ENCODE peak calls at places on chromosomes 12 and 14, in seven cellular contexts. F is pancreas; E is tibial artery; S is CD8-positive, alpha-beta T cell; T is CD4-positive, alpha-beta T cell; M is H9; U is Panc1. J is an unnamed sample.

GRCh38 chr12:58629376-58629775 is 290.9 kb downstream of the LRIG3 start:
- DNase-seq in F (no peak), E (no peak), S (no peak), T (no peak), M (no peak), U (no peak), J (no peak)

GRCh38 chr14:75434557-75435248 is 6.9 kb downstream of the JDP2 start:
- DNase-seq in F (no peak), E (no peak), S (no peak), T (no peak), M (peak; percentile 19), U (no peak), J (no peak)

GRCh38 chr12:81077329-81077685 is 572 bp upstream of the ACSS3 start:
- DNase-seq in F (no peak), E (no peak), S (no peak), T (no peak), M (peak; percentile 95), U (no peak), J (no peak)

GRCh38 chr14:97878727-97879126 is 1081.5 kb downstream of the VRK1 start:
- DNase-seq in F (peak; percentile 12), E (peak; percentile 34), S (peak; percentile 8), T (peak; percentile 36), M (no peak), U (no peak), J (no peak)

GRCh38 chr12:130761537-130762318 is 45.6 kb upstream of the RIMBP2 start:
- DNase-seq in F (peak; percentile 16), E (no peak), S (peak; percentile 29), T (peak; percentile 41), M (peak; percentile 80), U (no peak), J (peak; percentile 69)

GRCh38 chr14:72471346-72471745 is 422.6 kb downstream of the DPF3 start:
- DNase-seq in F (no peak), E (no peak), S (no peak), T (no peak), M (no peak), U (no peak), J (no peak)

GRCh38 chr12:130419116-130419515 is 81.4 kb downstream of the PIWIL1 start:
- DNase-seq in F (no peak), E (no peak), S (no peak), T (no peak), M (no peak), U (no peak), J (no peak)

GRCh38 chr12:113333877-113334785 is 778 bp downstream of the SLC8B1 start:
- DNase-seq in F (no peak), E (peak; percentile 33), S (peak; percentile 2), T (peak; percentile 12), M (no peak), U (no peak), J (no peak)

GRCh38 chr12:52029686-52030085 is 21.6 kb upstream of the NR4A1 start:
- DNase-seq in F (no peak), E (no peak), S (no peak), T (no peak), M (peak; percentile 95), U (no peak), J (no peak)

GRCh38 chr14:61933021-61933420 is 170.8 kb downstream of the SNAPC1 start:
- DNase-seq in F (no peak), E (no peak), S (no peak), T (no peak), M (no peak), U (no peak), J (no peak)

GRCh38 chr14:52351561-52352491 is 37.7 kb downstream of the PTGER2 start:
- DNase-seq in F (no peak), E (no peak), S (peak; percentile 14), T (no peak), M (no peak), U (no peak), J (peak; percentile 46)

GRCh38 chr12:119713551-119714031 is 45.7 kb downstream of the PRKAB1 start:
- DNase-seq in F (no peak), E (no peak), S (no peak), T (no peak), M (no peak), U (no peak), J (no peak)

GRCh38 chr12:2555487-2556082 is 239.2 kb upstream of the FKBP4 start:
- DNase-seq in F (no peak), E (no peak), S (no peak), T (no peak), M (peak; percentile 58), U (no peak), J (no peak)

GRCh38 chr12:121805171-121805687 is 1.4 kb downstream of the SETD1B start:
- DNase-seq in F (no peak), E (no peak), S (no peak), T (no peak), M (no peak), U (no peak), J (peak; percentile 43)

GRCh38 chr12:42495244-42495643 is 94.3 kb downstream of the PRICKLE1 start:
- DNase-seq in F (no peak), E (no peak), S (no peak), T (no peak), M (no peak), U (no peak), J (no peak)

GRCh38 chr12:132456186-132456943 is 33.6 kb upstream of the FBRSL1 start:
- DNase-seq in F (no peak), E (no peak), S (no peak), T (no peak), M (no peak), U (no peak), J (no peak)
- H3K27ac ChIP-seq in F (no peak overlapping the region), E (no peak overlapping the region), S (no peak overlapping the region), T (no peak overlapping the region), M (no peak overlapping the region), U (no peak overlapping the region), J (no peak overlapping the region)

DNA sequence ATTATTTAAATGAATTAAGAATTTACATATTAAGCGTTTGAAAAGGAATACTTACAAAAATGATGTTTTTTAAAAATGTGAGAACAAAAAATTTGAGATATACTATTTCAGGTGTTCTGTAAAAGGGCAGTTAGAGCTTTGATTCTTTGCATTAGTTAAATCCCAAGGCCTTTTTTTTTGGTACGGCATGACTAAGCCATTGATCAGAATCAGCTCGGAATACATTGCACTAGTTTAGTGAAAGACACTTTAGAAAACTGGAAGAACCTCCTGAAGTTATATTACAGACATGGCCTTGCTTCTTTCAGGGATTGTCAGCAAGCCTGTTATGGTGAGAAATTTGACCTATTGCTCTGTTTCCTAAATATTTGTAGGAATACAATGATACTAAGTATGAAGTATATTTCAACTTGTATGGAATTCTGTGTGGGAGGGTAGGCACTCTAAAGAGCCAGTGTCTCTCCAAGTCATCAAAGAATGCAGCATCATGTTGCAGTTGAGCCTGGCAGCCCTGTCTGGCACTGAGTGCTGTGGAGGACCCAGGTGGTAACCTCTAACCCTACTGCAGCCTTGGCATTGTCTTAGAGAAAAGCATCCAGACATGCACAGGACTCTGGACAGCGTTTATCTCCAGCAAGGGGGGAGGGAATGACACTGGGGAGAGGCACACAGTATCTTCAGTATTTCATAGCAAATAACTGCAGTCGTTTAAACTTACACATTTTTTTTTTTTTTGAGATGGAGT is 1.5 kb downstream of the KLC1 start:
- DNase-seq in F (no peak), E (no peak), S (no peak), T (no peak), M (no peak), U (no peak), J (no peak)
- H3K27ac ChIP-seq in F (peak overlapping the region; percentile 95), E (peak overlapping the region; percentile 96), S (no peak overlapping the region), T (no peak overlapping the region), M (no peak overlapping the region), U (peak overlapping the region; percentile 84), J (no peak overlapping the region)

GRCh38 chr14:101033446-101034165 is 130.1 kb upstream of the RTL1 start:
- DNase-seq in F (no peak), E (peak; percentile 14), S (no peak), T (no peak), M (no peak), U (no peak), J (peak; percentile 23)

GRCh38 chr14:101033006-101033405 is 129.5 kb upstream of the RTL1 start:
- DNase-seq in F (no peak), E (no peak), S (no peak), T (no peak), M (no peak), U (no peak), J (peak; percentile 26)

GRCh38 chr14:101031721-101032120 is 128.2 kb upstream of the RTL1 start:
- DNase-seq in F (no peak), E (no peak), S (no peak), T (no peak), M (no peak), U (no peak), J (no peak)

GRCh38 chr14:101031186-101031585 is 127.7 kb upstream of the RTL1 start:
- DNase-seq in F (no peak), E (no peak), S (no peak), T (no peak), M (no peak), U (no peak), J (no peak)

DNA sequence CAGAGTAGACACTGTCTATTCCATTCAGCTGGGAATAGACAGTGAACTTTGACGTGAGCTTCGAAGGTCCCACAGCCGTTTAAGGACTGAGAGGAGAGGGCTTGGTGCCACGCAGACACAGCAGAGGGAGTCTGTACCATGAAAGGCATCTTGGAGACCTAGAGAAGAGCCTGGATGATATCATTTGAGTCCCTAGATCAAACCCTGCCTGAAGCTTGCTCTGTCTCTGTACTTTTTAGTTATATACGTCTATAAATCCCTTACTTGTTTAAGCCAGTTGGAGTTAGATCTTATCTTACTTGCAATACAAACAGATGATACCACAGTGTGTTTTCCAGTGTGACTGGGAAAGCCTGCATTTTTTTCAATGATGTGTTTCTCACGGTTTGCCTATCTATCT is 128.9 kb upstream of the RTL1 start:
- DNase-seq in F (no peak), E (peak; percentile 10), S (no peak), T (no peak), M (no peak), U (no peak), J (no peak)
- H3K27ac ChIP-seq in F (no peak overlapping the region), E (no peak overlapping the region), S (no peak overlapping the region), T (no peak overlapping the region), M (no peak overlapping the region), U (no peak overlapping the region), J (no peak overlapping the region)

DNA sequence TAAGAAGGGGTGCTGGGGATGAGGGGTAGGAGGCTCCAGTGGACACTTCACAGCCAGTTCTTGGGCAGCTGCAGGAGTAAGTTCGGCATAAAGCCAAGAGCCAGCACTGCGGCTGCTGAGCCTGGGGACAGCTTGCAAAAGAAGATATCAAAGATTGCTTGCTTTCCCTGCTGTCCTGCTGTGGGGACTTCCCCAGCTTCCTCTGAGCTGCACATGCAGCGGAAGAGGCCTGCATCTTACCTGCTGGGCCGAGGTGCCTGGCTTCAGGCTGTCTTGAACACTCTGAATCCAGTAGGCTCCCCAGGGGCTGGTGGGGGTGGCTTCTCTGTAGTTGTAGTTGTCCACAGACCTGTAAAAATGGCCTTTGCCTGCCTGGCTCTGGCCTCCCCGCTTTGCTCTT is 1.3 kb downstream of the CHGA start:
- DNase-seq in F (no peak), E (no peak), S (no peak), T (no peak), M (peak; percentile 50), U (no peak), J (no peak)
- H3K27ac ChIP-seq in F (no peak overlapping the region), E (no peak overlapping the region), S (no peak overlapping the region), T (no peak overlapping the region), M (no peak overlapping the region), U (no peak overlapping the region), J (no peak overlapping the region)

GRCh38 chr12:49903351-49903699 is 375 bp downstream of the FAIM2 start:
- DNase-seq in F (no peak), E (no peak), S (no peak), T (no peak), M (no peak), U (no peak), J (no peak)
- H3K27ac ChIP-seq in F (no peak overlapping the region), E (no peak overlapping the region), S (no peak overlapping the region), T (no peak overlapping the region), M (no peak overlapping the region), U (no peak overlapping the region), J (no peak overlapping the region)